ENCODE peak calls at places on chromosomes 11 and 22, in four cellular contexts. R, Z, L and K are unnamed samples.

GRCh38 chr22:39917776-39918493 is 17.1 kb downstream of the GRAP2 start:
- DNase-seq in Z (no peak), L (no peak), R (peak), K (no peak)

GRCh38 chr22:25656724-25657123 is 85.3 kb upstream of the MYO18B start:
- DNase-seq in Z (no peak), L (no peak), R (no peak), K (no peak)

GRCh38 chr11:108223449-108224149 is 732 bp downstream of the ATM start:
- DNase-seq in Z (no peak), L (no peak), R (no peak), K (no peak)

GRCh38 chr11:113764522-113764921 is 9.0 kb downstream of the ZW10 start:
- DNase-seq in R (no peak), Z (no peak), L (no peak), K (no peak)

GRCh38 chr11:79400717-79401330 is 40.0 kb downstream of the TENM4 start:
- DNase-seq in L (peak), R (peak), Z (peak), K (no peak)

GRCh38 chr22:45429424-45429823 is 15.9 kb downstream of the RIBC2 start:
- DNase-seq in Z (no peak), L (no peak), R (no peak), K (no peak)

GRCh38 chr11:130070109-130070828 is 575 bp downstream of the APLP2 start:
- DNase-seq in L (peak), Z (peak), R (peak), K (peak)

GRCh38 chr11:85737738-85738137 is 51.7 kb upstream of the CCDC89 start:
- DNase-seq in R (no peak), Z (no peak), L (no peak), K (no peak)

GRCh38 chr11:102139081-102139498 is 28.8 kb downstream of the YAP1 start:
- DNase-seq in Z (peak), R (peak), L (no peak), K (no peak)

GRCh38 chr11:74479340-74480123 is 12.2 kb upstream of the KCNE3 start:
- DNase-seq in L (no peak), Z (no peak), R (no peak), K (no peak)

GRCh38 chr11:47412152-47412746 is 3.9 kb downstream of the SLC39A13 start:
- DNase-seq in L (peak), Z (no peak), R (peak), K (peak)

GRCh38 chr11:119676461-119677020 is 52.5 kb downstream of the NECTIN1 start:
- DNase-seq in R (no peak), L (no peak), Z (no peak), K (no peak)

GRCh38 chr22:46612904-46613605 is 7.1 kb upstream of the GRAMD4 start:
- DNase-seq in R (no peak), Z (no peak), L (no peak), K (no peak)

GRCh38 chr11:115145316-115145715 is 358.9 kb downstream of the CADM1 start:
- DNase-seq in R (no peak), Z (no peak), L (peak), K (no peak)

GRCh38 chr11:93169950-93170561 is 27.7 kb downstream of the SLC36A4 start:
- DNase-seq in L (no peak), Z (peak), R (peak), K (no peak)

GRCh38 chr11:9664276-9665171 is 647 bp downstream of the SWAP70 start:
- DNase-seq in Z (peak), L (no peak), R (peak), K (no peak)

GRCh38 chr11:7004482-7004881 is 15.7 kb downstream of the ZNF214 start:
- DNase-seq in L (no peak), Z (peak), R (peak), K (no peak)

GRCh38 chr11:119957951-119958350 is 180.0 kb downstream of the TRIM29 start:
- DNase-seq in L (no peak), R (no peak), Z (no peak), K (no peak)

GRCh38 chr11:74035264-74035663 is 26.4 kb upstream of the UCP3 start:
- DNase-seq in Z (no peak), R (no peak), L (no peak), K (no peak)

GRCh38 chr11:128734439-128735224 is 40.8 kb downstream of the FLI1 start:
- DNase-seq in R (no peak), L (no peak), Z (no peak), K (no peak)

GRCh38 chr22:23862103-23862502 is 4.4 kb downstream of the SLC2A11 start:
- DNase-seq in Z (no peak), L (peak), R (peak), K (no peak)

GRCh38 chr22:41446057-41446501 is 522 bp downstream of the TOB2 start:
- DNase-seq in L (no peak), Z (no peak), R (peak), K (no peak)

GRCh38 chr11:103661185-103661584 is 375.3 kb upstream of the DDI1 start:
- DNase-seq in Z (no peak), R (no peak), L (no peak), K (no peak)

GRCh38 chr11:103661991-103662390 is 374.4 kb upstream of the DDI1 start:
- DNase-seq in Z (no peak), R (no peak), L (no peak), K (no peak)

GRCh38 chr11:103659743-103660142 is 376.7 kb upstream of the DDI1 start:
- DNase-seq in Z (no peak), R (peak), L (no peak), K (no peak)

GRCh38 chr11:103656382-103656781 is 380.1 kb upstream of the DDI1 start:
- DNase-seq in L (no peak), R (no peak), Z (no peak), K (no peak)

GRCh38 chr11:103659138-103659734 is 377.2 kb upstream of the DDI1 start:
- DNase-seq in R (peak), L (no peak), Z (peak), K (no peak)
- TF ChIP-seq CTCF in R (peak), L (peak), Z (no peak), K (no peak)

DNA sequence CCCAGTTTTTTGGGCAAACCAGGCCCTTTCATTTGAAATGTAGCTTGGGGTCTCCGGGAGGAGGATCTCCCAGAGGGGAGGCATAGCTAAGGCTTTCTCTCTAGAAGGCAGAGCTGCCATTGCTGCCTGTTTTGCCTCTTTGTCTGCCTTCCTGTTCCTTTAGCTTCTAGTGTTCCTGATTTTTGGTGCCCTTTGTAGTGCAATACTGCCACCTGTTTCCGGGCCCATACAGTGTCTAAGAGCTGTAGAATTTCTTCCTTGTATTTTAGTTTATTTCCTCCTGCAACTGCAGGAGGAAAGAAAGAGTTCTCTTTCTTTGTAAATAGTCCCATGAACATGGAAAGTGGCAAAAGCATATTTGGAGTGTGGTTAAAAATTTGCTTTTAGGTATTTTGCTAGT is 19.3 kb upstream of the GLYATL1 start:
- DNase-seq in R (no peak), Z (no peak), L (no peak), K (no peak)
- TF ChIP-seq CTCF in R (no peak), Z (no peak), L (no peak), K (no peak)

GRCh38 chr11:68762481-68762880 is 11.2 kb upstream of the TESMIN start:
- DNase-seq in L (no peak), R (no peak), Z (no peak), K (no peak)

GRCh38 chr11:68764746-68765145 is 13.4 kb upstream of the TESMIN start:
- DNase-seq in L (no peak), R (no peak), Z (no peak), K (no peak)

GRCh38 chr11:68763181-68763721 is 11.9 kb upstream of the TESMIN start:
- DNase-seq in Z (no peak), R (peak), L (peak), K (no peak)

GRCh38 chr11:68761801-68762200 is 10.5 kb upstream of the TESMIN start:
- DNase-seq in L (no peak), Z (no peak), R (no peak), K (no peak)

GRCh38 chr11:68763926-68764657 is 12.8 kb upstream of the TESMIN start:
- DNase-seq in Z (no peak), L (no peak), R (no peak), K (no peak)
- TF ChIP-seq CTCF in Z (no peak), L (no peak), R (peak), K (peak)

GRCh38 chr22:43925433-43926348 is 2.1 kb downstream of the PNPLA3 start:
- DNase-seq in R (peak), Z (peak), L (peak), K (no peak)

GRCh38 chr22:43922123-43922522 is 1.5 kb upstream of the PNPLA3 start:
- DNase-seq in L (no peak), R (no peak), Z (no peak), K (no peak)

GRCh38 chr22:43926349-43926710 is 2.7 kb downstream of the PNPLA3 start:
- DNase-seq in R (no peak), L (no peak), Z (peak), K (no peak)

GRCh38 chr22:43923191-43923590 is 414 bp upstream of the PNPLA3 start:
- DNase-seq in Z (no peak), L (no peak), R (no peak), K (no peak)

GRCh38 chr22:43923631-43924548 is at the start of gene PNPLA3:
- DNase-seq in R (peak), L (peak), Z (peak), K (peak)
- TF ChIP-seq CTCF in R (peak), L (peak), Z (no peak), K (peak)

DNA sequence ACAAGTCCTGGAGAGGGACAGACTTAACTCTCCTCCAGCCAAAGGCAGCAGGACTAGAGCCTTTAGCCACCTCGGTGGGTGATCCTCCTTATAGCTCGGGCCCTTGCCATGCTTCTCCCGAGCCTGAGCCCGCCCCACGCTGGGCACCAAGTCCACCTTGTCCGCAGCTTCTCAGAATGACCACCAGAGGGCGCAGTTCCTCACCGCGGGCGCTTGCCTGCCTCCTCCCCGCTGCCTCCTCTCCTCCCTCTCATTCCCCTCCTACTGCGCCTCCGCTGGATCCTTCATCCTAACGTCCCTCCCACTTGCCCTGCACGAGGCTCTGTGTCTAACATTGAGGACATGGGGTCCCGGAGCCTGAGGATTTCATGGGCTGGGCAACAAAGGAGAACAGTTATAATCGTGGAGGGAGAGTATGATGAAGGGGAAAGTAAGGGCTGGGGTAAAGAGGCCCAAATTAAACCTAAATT is 11.3 kb upstream of the MOGAT2 start:
- DNase-seq in L (peak), Z (peak), R (peak), K (peak)
- TF ChIP-seq CTCF in L (peak), Z (peak), R (peak), K (peak)

GRCh38 chr11:81707881-81708280 is 1025.8 kb downstream of the FAM181B start:
- DNase-seq in L (no peak), R (peak), Z (no peak), K (no peak)
- TF ChIP-seq CTCF in L (peak), R (peak), Z (no peak), K (no peak)

GRCh38 chr22:29319072-29319471 is 3.6 kb upstream of the RASL10A start:
- DNase-seq in L (no peak), R (no peak), Z (no peak), K (no peak)

GRCh38 chr22:29316429-29316828 is 932 bp upstream of the RASL10A start:
- DNase-seq in R (no peak), Z (no peak), L (no peak), K (no peak)

GRCh38 chr22:29325356-29325755 is 9.9 kb upstream of the RASL10A start:
- DNase-seq in R (no peak), Z (no peak), L (no peak), K (no peak)

GRCh38 chr22:29315286-29316195 is at the start of gene RASL10A:
- DNase-seq in Z (no peak), R (no peak), L (peak), K (no peak)

GRCh38 chr22:29320546-29320945 is 5.0 kb upstream of the RASL10A start:
- DNase-seq in R (no peak), Z (no peak), L (no peak), K (no peak)
- TF ChIP-seq CTCF in R (peak), Z (peak), L (no peak), K (peak)

GRCh38 chr11:19428206-19429001 is 187.7 kb upstream of the E2F8 start:
- DNase-seq in Z (peak), R (no peak), L (no peak), K (no peak)
- TF ChIP-seq CTCF in Z (no peak), R (no peak), L (no peak), K (no peak)